ENCODE peak calls at places on chromosomes 1 and 21, in eight cellular contexts. E is AG08395, W is ELF-1, O is EL, F is endothelial cell, I is neural progenitor cell, G is GM12891, T is NCI-H1417. L is an unnamed sample.

GRCh38 chr1:241208910-241209414 is 148.0 kb downstream of the RGS7 start:
- DNase-seq in W (no peak), I (no peak), E (no peak), F (no peak), G (no peak), T (peak; percentile 50), O (no peak), L (no peak)

GRCh38 chr1:94978401-94978800 is 51.5 kb upstream of the CNN3 start:
- DNase-seq in T (no peak), F (no peak), W (no peak), G (no peak), I (no peak), E (no peak), O (no peak), L (no peak)

GRCh38 chr1:86913399-86913895 is 479 bp downstream of the SELENOF start:
- DNase-seq in O (peak; percentile 54), T (peak; percentile 55), G (peak; percentile 20), I (peak; percentile 45), E (peak; percentile 10), F (peak; percentile 11), W (no peak), L (no peak)

GRCh38 chr1:108884968-108885367 is 8.2 kb downstream of the GPSM2 start:
- DNase-seq in I (no peak), G (no peak), O (no peak), T (no peak), W (no peak), E (no peak), F (no peak), L (peak; percentile 42)

GRCh38 chr21:37032877-37033471 is 26.5 kb downstream of the RIPPLY3 start:
- DNase-seq in E (peak; percentile 67), I (no peak), O (peak; percentile 66), W (no peak), F (no peak), G (no peak), T (no peak), L (peak; percentile 57)

GRCh38 chr1:234271243-234271606 is 102.0 kb upstream of the COA6 start:
- DNase-seq in G (peak; percentile 35), W (no peak), E (no peak), O (no peak), F (no peak), T (no peak), I (no peak), L (no peak)

GRCh38 chr1:244601336-244601735 is 51.6 kb upstream of the DESI2 start:
- DNase-seq in O (no peak), T (no peak), I (no peak), G (no peak), F (no peak), W (no peak), E (no peak), L (no peak)

GRCh38 chr1:14017531-14017961 is 317.6 kb downstream of the PRDM2 start:
- DNase-seq in E (no peak), O (no peak), T (peak; percentile 49), I (peak; percentile 44), G (no peak), F (no peak), W (no peak), L (no peak)

GRCh38 chr1:2582401-2582800 is 4.2 kb upstream of the PRXL2B start:
- DNase-seq in I (no peak), E (no peak), T (no peak), O (no peak), F (no peak), W (no peak), G (no peak), L (no peak)

GRCh38 chr1:55156093-55156492 is 59.1 kb downstream of the USP24 start:
- DNase-seq in G (no peak), E (no peak), W (no peak), F (no peak), O (peak; percentile 5), I (no peak), T (no peak), L (no peak)

GRCh38 chr1:209884665-209885117 is 53.3 kb upstream of the SYT14 start:
- DNase-seq in G (no peak), F (no peak), T (peak; percentile 6), I (no peak), O (peak; percentile 99), E (peak; percentile 99), W (peak; percentile 45), L (peak; percentile 99)

GRCh38 chr1:49544615-49545014 is 479.1 kb downstream of the AGBL4 start:
- DNase-seq in F (no peak), I (no peak), G (no peak), O (no peak), T (no peak), E (no peak), W (no peak), L (no peak)

GRCh38 chr1:169105087-169105433 is 1.4 kb upstream of the ATP1B1 start:
- DNase-seq in I (no peak), F (no peak), G (no peak), T (no peak), W (no peak), E (no peak), O (no peak), L (no peak)

GRCh38 chr1:113734357-113735055 is 24.8 kb downstream of the PHTF1 start:
- DNase-seq in O (no peak), E (no peak), G (no peak), I (no peak), W (no peak), T (no peak), F (no peak), L (no peak)

GRCh38 chr21:29025328-29025713 is 853 bp downstream of the USP16 start:
- DNase-seq in F (no peak), T (no peak), O (peak; percentile 31), E (peak; percentile 10), W (no peak), I (peak; percentile 4), G (no peak), L (no peak)

GRCh38 chr1:199273837-199274379 is 635.1 kb downstream of the PTPRC start:
- DNase-seq in O (peak; percentile 63), W (no peak), G (no peak), E (no peak), I (no peak), F (no peak), T (no peak), L (peak; percentile 82)

GRCh38 chr21:35428041-35428400 is 378.9 kb upstream of the RUNX1 start:
- DNase-seq in I (no peak), E (peak; percentile 23), O (no peak), G (no peak), T (no peak), W (no peak), F (no peak), L (no peak)

GRCh38 chr1:237482777-237483176 is 407.9 kb downstream of the ZP4 start:
- DNase-seq in F (no peak), G (no peak), T (no peak), W (no peak), O (no peak), E (no peak), I (no peak), L (no peak)

GRCh38 chr1:167738158-167738557 is 16.4 kb downstream of the MPZL1 start:
- DNase-seq in W (no peak), O (no peak), I (no peak), G (no peak), E (no peak), T (no peak), F (no peak), L (no peak)

GRCh38 chr1:53295746-53296722 is 31.8 kb downstream of the LRP8 start:
- DNase-seq in O (no peak), I (no peak), F (no peak), W (no peak), E (peak; percentile 33), T (peak; percentile 30), G (peak; percentile 41), L (no peak)

GRCh38 chr1:3465935-3466321 is 11.5 kb downstream of the ARHGEF16 start:
- DNase-seq in G (no peak), W (no peak), E (no peak), I (no peak), O (no peak), F (no peak), T (no peak), L (no peak)

GRCh38 chr1:51330331-51331201 is at the start of gene TTC39A:
- DNase-seq in I (peak; percentile 58), O (no peak), F (no peak), T (peak; percentile 73), E (no peak), W (no peak), G (peak; percentile 44), L (no peak)

GRCh38 chr1:208437416-208437815 is 193.2 kb upstream of the PLXNA2 start:
- DNase-seq in O (peak; percentile 71), T (no peak), W (no peak), G (no peak), I (no peak), F (no peak), E (peak; percentile 56), L (no peak)

GRCh38 chr1:63877021-63877767 is 103.4 kb downstream of the ROR1 start:
- DNase-seq in W (no peak), T (no peak), I (no peak), O (no peak), F (no peak), G (no peak), E (no peak), L (no peak)

GRCh38 chr21:40840441-40840840 is 6.5 kb downstream of the DSCAM start:
- DNase-seq in T (no peak), I (no peak), E (no peak), W (no peak), F (no peak), O (no peak), G (no peak), L (no peak)

GRCh38 chr1:16318544-16318943 is 33.7 kb downstream of the FBXO42 start:
- DNase-seq in F (no peak), E (peak; percentile 29), I (no peak), G (no peak), T (no peak), O (no peak), W (no peak), L (peak; percentile 17)

GRCh38 chr1:219283541-219283940 is 109.9 kb downstream of the LYPLAL1 start:
- DNase-seq in E (no peak), T (no peak), W (no peak), G (no peak), I (no peak), F (no peak), O (no peak), L (no peak)

GRCh38 chr1:46556822-46557221 is 5.4 kb upstream of the KNCN start:
- DNase-seq in E (peak; percentile 70), O (peak; percentile 63), I (no peak), T (no peak), F (no peak), G (no peak), W (no peak), L (peak; percentile 62)

GRCh38 chr1:32769524-32770220 is 47.5 kb downstream of the YARS1 start:
- DNase-seq in O (peak; percentile 79), E (peak; percentile 68), T (no peak), I (no peak), G (no peak), W (peak; percentile 78), F (no peak), L (peak; percentile 51)

GRCh38 chr1:204151562-204152309 is at the start of gene ETNK2:
- DNase-seq in E (peak; percentile 69), F (peak; percentile 69), G (peak; percentile 53), I (peak; percentile 84), T (peak; percentile 87), O (peak; percentile 59), W (peak; percentile 66), L (peak; percentile 16)

GRCh38 chr21:45577806-45578801 is 35.9 kb upstream of the SLC19A1 start:
- DNase-seq in E (no peak), F (no peak), G (no peak), W (no peak), O (no peak), I (no peak), T (peak; percentile 72), L (no peak)

GRCh38 chr1:228513244-228513900 is 26.2 kb downstream of the RNF187 start:
- DNase-seq in G (no peak), F (no peak), E (no peak), I (no peak), W (no peak), T (no peak), O (no peak), L (no peak)

GRCh38 chr1:62196091-62196690 is 1.5 kb downstream of the L1TD1 start:
- DNase-seq in I (peak; percentile 49), T (no peak), F (no peak), W (no peak), G (no peak), O (no peak), E (no peak), L (no peak)

GRCh38 chr1:180225403-180225802 is 4.7 kb upstream of the LHX4 start:
- DNase-seq in G (no peak), W (no peak), E (no peak), O (no peak), F (no peak), I (no peak), T (no peak), L (no peak)